ENCODE peak calls at places on chromosomes 13 and 19, in four cellular contexts. L, M, Y and T are unnamed samples.

GRCh38 chr13:44837250-44837649 is 152.0 kb downstream of the NUFIP1 start:
- DNase-seq in M (no peak), Y (no peak), L (no peak), T (no peak)

GRCh38 chr19:38690832-38691231 is 43.4 kb downstream of the ACTN4 start:
- DNase-seq in M (no peak), L (no peak), Y (no peak), T (no peak)

GRCh38 chr13:30193279-30194234 is 113.8 kb downstream of the KATNAL1 start:
- DNase-seq in Y (no peak), L (no peak), M (no peak), T (no peak)

GRCh38 chr19:32324631-32325215 is 20.7 kb upstream of the ZNF507 start:
- DNase-seq in Y (no peak), L (no peak), M (no peak), T (no peak)

GRCh38 chr13:77225946-77226345 is 100.9 kb downstream of the MYCBP2 start:
- DNase-seq in Y (no peak), M (no peak), L (no peak), T (no peak)

GRCh38 chr19:32363175-32363574 is 17.8 kb downstream of the ZNF507 start:
- DNase-seq in L (no peak), Y (no peak), M (no peak), T (no peak)

GRCh38 chr13:50340566-50341287 is 325.5 kb downstream of the KCNRG start:
- DNase-seq in L (no peak), Y (peak), M (no peak), T (peak)

GRCh38 chr13:98508280-98509074 is 68.4 kb downstream of the STK24 start:
- DNase-seq in L (no peak), Y (no peak), M (no peak), T (no peak)

GRCh38 chr13:99740261-99740979 is 231.1 kb downstream of the ZIC5 start:
- DNase-seq in M (no peak), L (no peak), Y (no peak), T (no peak)

GRCh38 chr13:36789061-36789460 is 30.0 kb upstream of the RFXAP start:
- DNase-seq in M (no peak), Y (no peak), L (no peak), T (no peak)

GRCh38 chr13:100625447-100625846 is 36.9 kb upstream of the GGACT start:
- DNase-seq in Y (no peak), L (no peak), M (no peak), T (peak)

GRCh38 chr19:6035026-6035425 is 57.1 kb upstream of the RANBP3 start:
- DNase-seq in Y (no peak), L (no peak), M (no peak), T (no peak)

GRCh38 chr13:21762512-21762911 is 91.6 kb downstream of the FGF9 start:
- DNase-seq in M (no peak), Y (no peak), L (no peak), T (no peak)

GRCh38 chr13:35791191-35791902 is 314.9 kb upstream of the MAB21L1 start:
- DNase-seq in M (no peak), Y (no peak), L (no peak), T (no peak)

GRCh38 chr19:44855606-44856005 is 9.5 kb downstream of the NECTIN2 start:
- DNase-seq in L (no peak), Y (no peak), M (no peak), T (no peak)

GRCh38 chr13:42001580-42001979 is 40.7 kb upstream of the VWA8 start:
- DNase-seq in M (no peak), L (peak), Y (peak), T (peak)

GRCh38 chr19:19157808-19158207 is 12.3 kb downstream of the MEF2B start:
- DNase-seq in M (no peak), L (no peak), Y (no peak), T (no peak)

GRCh38 chr13:110815471-110816204 is 99.2 kb downstream of the ANKRD10 start:
- DNase-seq in M (no peak), Y (no peak), L (no peak), T (no peak)

GRCh38 chr13:99399623-99399974 is 92.4 kb upstream of the GPR183 start:
- DNase-seq in Y (no peak), L (no peak), M (no peak), T (no peak)